ENCODE peak calls at places on chromosome 22, in four cellular contexts. One of them, this sample, is unnamed.

GRCh38 chr22:37335819-37336199 is 53.5 kb downstream of the CYTH4 start:
- DNase-seq in K562: no peak
- DNase-seq in HL-60: no peak
- DNase-seq in GM12878: no peak
- DNase-seq in this sample: no peak

GRCh38 chr22:44080936-44081853 is 57.1 kb downstream of the PARVB start:
- DNase-seq in GM12878: no peak
- DNase-seq in HL-60: peak
- DNase-seq in K562: peak
- DNase-seq in this sample: peak

GRCh38 chr22:46827781-46828180 is 65.3 kb downstream of the TBC1D22A start:
- DNase-seq in HL-60: no peak
- DNase-seq in K562: no peak
- DNase-seq in GM12878: no peak
- DNase-seq in this sample: no peak

GRCh38 chr22:22026157-22026831 is 43.7 kb upstream of the TOP3B start:
- DNase-seq in GM12878: peak
- DNase-seq in K562: no peak
- DNase-seq in HL-60: no peak
- DNase-seq in this sample: no peak

GRCh38 chr22:29820941-29821789 is 16.9 kb downstream of the ASCC2 start:
- DNase-seq in GM12878: peak
- DNase-seq in K562: peak
- DNase-seq in HL-60: peak
- DNase-seq in this sample: no peak

GRCh38 chr22:27810566-27810965 is 9.0 kb upstream of the MN1 start:
- DNase-seq in K562: no peak
- DNase-seq in HL-60: no peak
- DNase-seq in GM12878: no peak
- DNase-seq in this sample: no peak

GRCh38 chr22:26589367-26589844 is 526 bp downstream of the TPST2 start:
- DNase-seq in GM12878: no peak
- DNase-seq in K562: no peak
- DNase-seq in HL-60: peak
- DNase-seq in this sample: peak

GRCh38 chr22:44831885-44832284 is 79.5 kb downstream of the ARHGAP8 start:
- DNase-seq in GM12878: no peak
- DNase-seq in HL-60: no peak
- DNase-seq in K562: no peak
- DNase-seq in this sample: no peak

GRCh38 chr22:31871475-31871874 is 72.9 kb upstream of the YWHAH start:
- DNase-seq in GM12878: no peak
- DNase-seq in K562: no peak
- DNase-seq in HL-60: peak
- DNase-seq in this sample: no peak

GRCh38 chr22:31872209-31872608 is 72.1 kb upstream of the YWHAH start:
- DNase-seq in GM12878: no peak
- DNase-seq in K562: peak
- DNase-seq in HL-60: peak
- DNase-seq in this sample: no peak

GRCh38 chr22:31867386-31868153 is 76.8 kb upstream of the YWHAH start:
- DNase-seq in GM12878: no peak
- DNase-seq in HL-60: no peak
- DNase-seq in K562: peak
- DNase-seq in this sample: no peak

GRCh38 chr22:31870890-31871289 is 73.4 kb upstream of the YWHAH start:
- DNase-seq in GM12878: no peak
- DNase-seq in HL-60: no peak
- DNase-seq in K562: no peak
- DNase-seq in this sample: no peak

DNA sequence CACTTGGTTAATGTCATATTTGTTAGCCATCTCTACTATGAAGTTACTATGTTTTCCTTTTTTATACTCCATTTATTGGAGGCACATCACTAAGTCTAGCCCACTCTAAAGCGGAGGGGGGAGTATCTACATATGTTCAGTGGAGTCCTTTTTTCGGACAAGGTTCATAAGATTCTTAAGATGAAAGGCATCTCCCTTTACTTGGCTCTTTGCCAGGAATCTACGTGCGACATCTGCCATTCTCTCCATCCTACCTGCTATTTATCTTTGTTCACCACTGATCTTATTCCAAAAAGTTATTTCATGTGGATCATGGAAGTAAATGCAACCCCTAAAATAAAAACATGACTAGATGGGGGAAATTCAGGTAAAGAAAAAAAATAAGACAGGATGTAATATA is 77.4 kb upstream of the YWHAH start:
- DNase-seq in K562: no peak
- DNase-seq in HL-60: no peak
- DNase-seq in GM12878: no peak
- DNase-seq in this sample: no peak
- TF ChIP-seq SPI1 in K562: no peak
- TF ChIP-seq SPI1 in HL-60: no peak
- TF ChIP-seq SPI1 in GM12878: no peak
- TF ChIP-seq SPI1 in this sample: no peak

GRCh38 chr22:19877626-19878339 is 23.1 kb upstream of the GNB1L start:
- DNase-seq in HL-60: no peak
- DNase-seq in K562: no peak
- DNase-seq in GM12878: no peak
- DNase-seq in this sample: peak

GRCh38 chr22:19878461-19879247 is 24.0 kb upstream of the GNB1L start:
- DNase-seq in GM12878: no peak
- DNase-seq in HL-60: no peak
- DNase-seq in K562: no peak
- DNase-seq in this sample: peak

GRCh38 chr22:19875531-19876313 is 21.0 kb upstream of the GNB1L start:
- DNase-seq in HL-60: no peak
- DNase-seq in GM12878: no peak
- DNase-seq in K562: no peak
- DNase-seq in this sample: peak

GRCh38 chr22:19876314-19876940 is 21.8 kb upstream of the GNB1L start:
- DNase-seq in K562: no peak
- DNase-seq in GM12878: no peak
- DNase-seq in HL-60: no peak
- DNase-seq in this sample: no peak

GRCh38 chr22:19876941-19877625 is 22.4 kb upstream of the GNB1L start:
- DNase-seq in HL-60: no peak
- DNase-seq in K562: no peak
- DNase-seq in GM12878: no peak
- DNase-seq in this sample: peak
- TF ChIP-seq SPI1 in HL-60: no peak
- TF ChIP-seq SPI1 in K562: no peak
- TF ChIP-seq SPI1 in GM12878: no peak
- TF ChIP-seq SPI1 in this sample: no peak

GRCh38 chr22:33438273-33438672 is 380.1 kb upstream of the SYN3 start:
- DNase-seq in GM12878: no peak
- DNase-seq in K562: no peak
- DNase-seq in HL-60: no peak
- DNase-seq in this sample: no peak
- TF ChIP-seq SPI1 in GM12878: no peak
- TF ChIP-seq SPI1 in K562: no peak
- TF ChIP-seq SPI1 in HL-60: no peak
- TF ChIP-seq SPI1 in this sample: no peak

GRCh38 chr22:49826603-49827306 is 918 bp downstream of the BRD1 start:
- DNase-seq in K562: no peak
- DNase-seq in HL-60: no peak
- DNase-seq in GM12878: no peak
- DNase-seq in this sample: no peak

GRCh38 chr22:49825944-49826602 is 1.6 kb downstream of the BRD1 start:
- DNase-seq in GM12878: no peak
- DNase-seq in K562: peak
- DNase-seq in HL-60: peak
- DNase-seq in this sample: no peak

GRCh38 chr22:49824936-49825335 is 2.7 kb downstream of the BRD1 start:
- DNase-seq in GM12878: no peak
- DNase-seq in HL-60: no peak
- DNase-seq in K562: no peak
- DNase-seq in this sample: no peak

GRCh38 chr22:49824185-49824925 is 3.3 kb downstream of the BRD1 start:
- DNase-seq in GM12878: no peak
- DNase-seq in K562: no peak
- DNase-seq in HL-60: no peak
- DNase-seq in this sample: no peak

DNA sequence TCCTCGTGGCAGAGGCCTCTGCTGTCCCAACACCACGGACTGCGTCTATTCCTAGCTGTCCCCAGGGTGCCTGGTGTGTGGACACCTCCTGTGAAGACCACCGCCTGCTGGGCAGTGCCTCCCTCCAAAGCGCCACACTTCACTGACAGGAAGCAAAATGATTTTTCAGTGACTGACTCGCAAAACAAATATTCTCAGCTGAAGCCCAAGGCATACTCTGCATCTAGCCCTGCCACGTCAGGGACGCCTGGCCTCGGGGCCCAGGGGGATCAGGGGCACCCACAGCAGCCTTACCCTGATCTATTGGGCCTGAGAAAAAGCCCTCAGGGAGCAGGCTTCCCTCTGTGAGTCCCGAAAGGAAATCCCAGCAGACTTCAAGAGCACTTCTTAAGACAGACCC is 2.2 kb downstream of the BRD1 start:
- DNase-seq in GM12878: no peak
- DNase-seq in HL-60: no peak
- DNase-seq in K562: no peak
- DNase-seq in this sample: no peak
- TF ChIP-seq SPI1 in GM12878: no peak
- TF ChIP-seq SPI1 in HL-60: no peak
- TF ChIP-seq SPI1 in K562: no peak
- TF ChIP-seq SPI1 in this sample: no peak

This sample was measured in GM12891.